ENCODE peak calls at places on chromosomes 4 and X, in ten cellular contexts. I is cardiac muscle cell; D is right cardiac atrium; T is naive thymus-derived CD4-positive, alpha-beta T cell; R is GM23248; C is A549; B is mucosa of descending colon; J is psoas muscle; K is CD8-positive, alpha-beta memory T cell; P is heart right ventricle. G is an unnamed sample.
A peak's percentile ranks its signal among the peaks of the same experiment; 100 is the strongest.

GRCh38 chr4:48938831-48939230 is 32.3 kb upstream of the OCIAD2 start:
- DNase-seq in I (no peak), D (no peak), T (no peak), R (no peak), C (no peak), B (no peak), J (no peak), K (no peak), P (no peak), G (no peak)

GRCh38 chr4:94408549-94409374 is 43.0 kb upstream of the PDLIM5 start:
- DNase-seq in I (peak; percentile 73), D (no peak), T (no peak), R (peak; percentile 55), C (no peak), B (no peak), J (no peak), K (no peak), P (no peak), G (no peak)

GRCh38 chrX:13693341-13693871 is 4.5 kb downstream of the RAB9A start:
- DNase-seq in I (no peak), D (no peak), T (no peak), R (peak; percentile 31), C (no peak), B (no peak), J (no peak), K (no peak), P (no peak), G (no peak)

GRCh38 chr4:63663870-63664269 is 745.4 kb downstream of the TECRL start:
- DNase-seq in I (no peak), D (no peak), T (no peak), R (no peak), C (no peak), B (no peak), J (no peak), K (no peak), P (no peak), G (no peak)

GRCh38 chrX:72540318-72540717 is 32.3 kb downstream of the HDAC8 start:
- DNase-seq in I (peak; percentile 6), D (no peak), T (no peak), R (peak; percentile 41), C (no peak), B (no peak), J (no peak), K (no peak), P (no peak), G (no peak)

GRCh38 chr4:7861440-7861881 is 78.2 kb downstream of the AFAP1 start:
- DNase-seq in I (no peak), D (peak; percentile 72), T (no peak), R (peak; percentile 93), C (no peak), B (no peak), J (no peak), K (no peak), P (peak; percentile 31), G (no peak)

GRCh38 chrX:105975382-105975781 is 63.1 kb downstream of the SERPINA7 start:
- DNase-seq in I (peak; percentile 20), D (no peak), T (no peak), R (no peak), C (no peak), B (peak; percentile 3), J (no peak), K (no peak), P (no peak), G (no peak)

GRCh38 chrX:7927259-7928167 is at the start of gene PNPLA4:
- DNase-seq in I (peak; percentile 95), D (peak; percentile 94), T (peak; percentile 87), R (peak; percentile 68), C (peak; percentile 55), B (peak; percentile 87), J (peak; percentile 80), K (peak; percentile 86), P (peak; percentile 78), G (peak; percentile 93)

GRCh38 chr4:170674176-170674575 is 584.4 kb upstream of the AADAT start:
- DNase-seq in I (no peak), D (no peak), T (no peak), R (peak; percentile 4), C (no peak), B (no peak), J (no peak), K (no peak), P (no peak), G (no peak)

GRCh38 chr4:74628808-74629616 is 165.3 kb downstream of the BTC start:
- DNase-seq in I (no peak), D (no peak), T (no peak), R (peak; percentile 58), C (no peak), B (peak; percentile 22), J (no peak), K (no peak), P (no peak), G (no peak)

GRCh38 chr4:144171697-144172096 is 31.2 kb upstream of the GYPA start:
- DNase-seq in I (no peak), D (no peak), T (no peak), R (no peak), C (no peak), B (no peak), J (no peak), K (no peak), P (no peak), G (no peak)

GRCh38 chr4:102687982-102688433 is 72.8 kb downstream of the MANBA start:
- DNase-seq in I (no peak), D (no peak), T (no peak), R (no peak), C (no peak), B (no peak), J (no peak), K (no peak), P (no peak), G (no peak)

GRCh38 chr4:47386146-47386545 is 77.4 kb downstream of the COMMD8 start:
- DNase-seq in I (no peak), D (no peak), T (no peak), R (no peak), C (no peak), B (no peak), J (no peak), K (no peak), P (no peak), G (no peak)

DNA sequence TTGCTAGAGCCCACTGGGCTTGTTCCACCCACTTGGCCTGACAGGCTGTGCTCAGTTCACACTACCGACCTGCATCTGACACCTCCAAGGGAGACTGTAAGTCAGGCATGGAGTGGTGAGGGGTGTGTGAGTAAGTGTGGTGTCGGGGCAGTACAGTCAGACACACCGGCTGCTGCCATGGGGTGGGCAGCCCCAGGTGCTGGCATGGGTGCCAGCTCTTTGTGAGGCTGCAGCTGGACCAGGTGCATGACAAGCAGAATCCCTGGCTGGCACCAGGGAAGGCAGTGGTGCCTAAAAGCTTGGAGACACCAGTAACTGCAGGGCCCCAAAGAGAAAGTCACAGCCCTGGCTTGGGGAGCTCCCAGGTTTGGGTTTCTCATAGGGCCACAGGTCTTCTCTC is 665.0 kb downstream of the SH3BGRL start:
- DNase-seq in I (no peak), D (peak; percentile 19), T (no peak), R (no peak), C (no peak), B (no peak), J (no peak), K (no peak), P (no peak), G (no peak)
- H3K9me3 ChIP-seq in I (no peaks in the 10 kb centered on the region), D (no peaks in the 10 kb centered on the region), T (no peaks in the 10 kb centered on the region), R (no peaks in the 10 kb centered on the region), C (no peaks in the 10 kb centered on the region), B (peaks cover 21% of the 10 kb centered on the region), J (peaks cover 5% of the 10 kb centered on the region), K (no peaks in the 10 kb centered on the region), P (no peaks in the 10 kb centered on the region), G (no peaks in the 10 kb centered on the region)

DNA sequence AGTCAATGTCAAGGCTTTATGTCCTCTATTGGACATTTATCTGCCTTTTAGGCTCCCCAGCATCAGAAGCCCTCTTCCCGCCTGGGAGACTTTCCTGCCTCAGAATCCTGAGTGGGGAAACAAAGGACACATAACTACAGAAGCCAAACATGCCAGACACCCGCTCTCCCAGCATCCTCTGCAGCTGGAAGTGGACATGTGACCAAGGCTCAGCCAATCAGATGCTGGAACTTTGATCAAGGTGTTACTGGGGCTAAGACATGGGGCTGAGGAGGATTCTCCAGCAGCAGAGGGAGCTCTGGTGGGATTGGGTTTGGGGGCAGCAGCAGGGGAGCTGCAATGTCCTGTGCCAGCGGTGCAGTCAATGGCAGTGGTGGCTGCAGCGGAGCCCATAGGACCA is 19.5 kb downstream of the SLC2A9 start:
- DNase-seq in I (no peak), D (no peak), T (no peak), R (no peak), C (no peak), B (no peak), J (no peak), K (no peak), P (no peak), G (no peak)
- H3K4me1 ChIP-seq in I (no peaks in the 10 kb centered on the region), D (peaks cover 7% of the 10 kb centered on the region), T (no peaks in the 10 kb centered on the region), R (peaks cover 13% of the 10 kb centered on the region), C (peaks cover 22% of the 10 kb centered on the region), B (peaks cover 17% of the 10 kb centered on the region), J (peaks cover 14% of the 10 kb centered on the region), K (no peaks in the 10 kb centered on the region), P (peaks cover 17% of the 10 kb centered on the region), G (peaks cover 8% of the 10 kb centered on the region)

GRCh38 chrX:155899366-155899765 is 18.2 kb downstream of the VAMP7 start:
- DNase-seq in I (no peak), D (no peak), T (no peak), R (no peak), C (no peak), B (peak; percentile 59), J (no peak), K (no peak), P (no peak), G (no peak)

GRCh38 chrX:155893513-155893912 is 12.4 kb downstream of the VAMP7 start:
- DNase-seq in I (no peak), D (no peak), T (no peak), R (no peak), C (no peak), B (no peak), J (no peak), K (no peak), P (no peak), G (no peak)

GRCh38 chrX:155900765-155901164 is 19.6 kb downstream of the VAMP7 start:
- DNase-seq in I (no peak), D (no peak), T (no peak), R (no peak), C (no peak), B (no peak), J (no peak), K (no peak), P (no peak), G (no peak)

DNA sequence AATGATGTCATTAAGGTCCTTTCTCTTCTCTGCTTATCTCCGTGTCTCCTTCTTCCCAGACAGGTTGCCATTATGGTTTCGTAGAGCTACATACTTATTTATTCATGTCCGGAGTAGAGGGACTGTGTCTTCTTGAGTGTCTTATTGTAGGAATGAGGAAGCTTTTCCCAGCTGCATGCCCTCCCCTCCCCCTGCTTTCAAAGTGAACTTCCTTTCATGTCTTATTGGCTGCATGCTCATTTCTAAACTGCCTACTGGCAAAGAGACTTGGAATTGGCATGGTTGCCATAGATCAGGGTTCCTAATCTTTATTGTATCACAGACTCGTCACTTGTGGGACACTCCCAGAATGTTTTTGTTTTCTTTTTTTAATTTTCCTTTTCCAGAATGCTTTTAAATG is 15.4 kb downstream of the VAMP7 start:
- DNase-seq in I (no peak), D (no peak), T (no peak), R (no peak), C (no peak), B (peak; percentile 22), J (no peak), K (no peak), P (no peak), G (no peak)
- H3K9me3 ChIP-seq in I (no peaks in the 10 kb centered on the region), D (no peaks in the 10 kb centered on the region), T (no peaks in the 10 kb centered on the region), R (no peaks in the 10 kb centered on the region), C (no peaks in the 10 kb centered on the region), B (peaks cover 5% of the 10 kb centered on the region), J (no peaks in the 10 kb centered on the region), K (no peaks in the 10 kb centered on the region), P (no peaks in the 10 kb centered on the region), G (no peaks in the 10 kb centered on the region)

GRCh38 chr4:98480535-98480934 is 177.9 kb downstream of the TSPAN5 start:
- DNase-seq in I (no peak), D (no peak), T (no peak), R (no peak), C (no peak), B (no peak), J (no peak), K (no peak), P (no peak), G (no peak)
- H3K4me1 ChIP-seq in I (no peaks in the 10 kb centered on the region), D (no peaks in the 10 kb centered on the region), T (no peaks in the 10 kb centered on the region), R (peaks cover 52% of the 10 kb centered on the region), C (peaks cover 44% of the 10 kb centered on the region), B (no peaks in the 10 kb centered on the region), J (no peaks in the 10 kb centered on the region), K (no peaks in the 10 kb centered on the region), P (no peaks in the 10 kb centered on the region), G (peaks cover 4% of the 10 kb centered on the region)